ENCODE peak calls at places on chromosomes 3 and 15, in seven cellular contexts. C is lung, B is left ventricle myocardium inferior, Y is PC-3, W is breast epithelium, N is Peyer's patch, I is astrocyte. Z is an unnamed sample.

GRCh38 chr3:16935766-16936165 is 51.0 kb downstream of the PLCL2 start:
- DNase-seq in Y (no peak), B (no peak), W (no peak), C (no peak), N (no peak), I (no peak), Z (no peak)

GRCh38 chr3:8503461-8503860 is 1.8 kb downstream of the LMCD1 start:
- DNase-seq in I (no peak), B (no peak), N (no peak), C (no peak), Y (peak; percentile 81), W (no peak), Z (no peak)

GRCh38 chr3:48187579-48188265 is 495 bp downstream of the CDC25A start:
- DNase-seq in C (no peak), W (no peak), Y (peak; percentile 33), B (peak; percentile 35), N (peak; percentile 64), I (no peak), Z (no peak)

GRCh38 chr3:72338942-72339749 is 509.1 kb downstream of the SHQ1 start:
- DNase-seq in B (peak; percentile 22), Y (peak; percentile 93), C (peak; percentile 50), N (no peak), I (peak; percentile 98), W (peak; percentile 40), Z (no peak)

GRCh38 chr15:51621917-51622268 is 678 bp downstream of the DMXL2 start:
- DNase-seq in B (peak; percentile 32), N (peak; percentile 67), I (peak; percentile 61), W (no peak), C (peak; percentile 49), Y (peak; percentile 46), Z (peak; percentile 23)

GRCh38 chr3:77051927-77052542 is 12.1 kb downstream of the ROBO2 start:
- DNase-seq in Y (no peak), W (no peak), C (no peak), I (no peak), B (no peak), N (no peak), Z (no peak)

GRCh38 chr3:58337190-58337589 is 4.5 kb downstream of the PXK start:
- DNase-seq in C (no peak), N (no peak), Y (no peak), I (no peak), W (no peak), B (no peak), Z (no peak)

GRCh38 chr15:36256258-36256825 is 323.1 kb upstream of the CDIN1 start:
- DNase-seq in B (no peak), I (no peak), C (no peak), W (no peak), N (no peak), Y (no peak), Z (no peak)

GRCh38 chr3:42504334-42505202 is 2.1 kb downstream of the VIPR1 start:
- DNase-seq in W (peak; percentile 16), I (no peak), N (peak; percentile 53), B (no peak), C (no peak), Y (no peak), Z (no peak)

GRCh38 chr3:52106951-52107611 is 47.1 kb downstream of the POC1A start:
- DNase-seq in W (no peak), N (no peak), Y (no peak), C (no peak), I (no peak), B (no peak), Z (no peak)

GRCh38 chr3:52109556-52110380 is 44.5 kb downstream of the POC1A start:
- DNase-seq in B (no peak), W (no peak), C (no peak), I (peak; percentile 52), N (no peak), Y (no peak), Z (no peak)

GRCh38 chr3:52110502-52110901 is 43.7 kb downstream of the POC1A start:
- DNase-seq in W (no peak), Y (no peak), I (no peak), N (no peak), C (no peak), B (no peak), Z (no peak)

GRCh38 chr3:52112056-52112455 is 42.2 kb downstream of the POC1A start:
- DNase-seq in B (no peak), C (no peak), N (no peak), Y (no peak), W (no peak), I (no peak), Z (no peak)

DNA sequence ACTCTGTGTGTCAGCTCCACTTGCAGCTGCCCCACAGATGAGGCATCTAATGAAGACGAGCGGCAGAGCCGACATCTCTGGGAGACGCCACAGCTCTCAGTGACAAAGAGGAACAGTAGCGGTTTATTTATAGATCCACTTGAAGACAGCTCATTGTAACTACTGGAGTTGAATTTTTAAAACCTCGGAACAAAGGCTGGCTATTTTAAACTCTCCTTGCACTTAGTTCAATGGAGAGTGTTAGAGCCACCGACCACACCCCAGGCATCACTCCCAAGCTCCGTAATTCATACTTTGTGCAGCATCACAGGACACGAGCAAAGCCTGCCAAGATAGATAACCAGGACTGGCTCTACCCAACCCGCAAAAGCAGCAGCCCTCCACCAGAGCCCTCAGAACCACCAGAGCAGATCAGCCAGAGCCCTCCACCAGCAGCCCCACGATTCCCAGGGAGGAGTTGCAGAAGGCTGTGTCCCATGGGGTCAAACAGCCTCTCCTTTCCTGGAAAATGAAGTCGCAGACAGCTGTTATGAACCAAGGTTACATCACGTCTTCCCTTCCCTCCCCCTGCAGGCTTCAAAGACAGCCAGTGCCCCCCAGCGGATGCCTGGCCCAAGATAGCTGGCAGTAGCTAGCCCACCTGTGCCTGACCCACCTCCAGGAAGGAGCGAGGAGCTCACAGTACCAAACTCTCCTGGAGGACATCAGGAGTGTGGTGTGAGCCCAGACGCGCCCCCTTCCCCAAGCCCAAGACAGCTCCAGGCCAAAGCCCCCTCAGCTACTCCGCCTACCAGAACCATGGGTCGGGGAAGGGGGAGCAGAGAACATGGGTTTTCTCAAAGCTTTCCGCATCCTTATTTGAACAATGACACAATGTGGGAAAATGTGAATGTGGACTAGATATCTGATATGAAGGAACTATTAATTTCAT is 45.7 kb downstream of the POC1A start:
- DNase-seq in Y (no peak), I (no peak), N (no peak), W (no peak), C (no peak), B (peak; percentile 55), Z (no peak)
- TF ChIP-seq CTCF in Y (no peak), I (no peak), N (no peak), W (no peak), C (no peak), B (peak; percentile 60), Z (no peak)

GRCh38 chr3:30645077-30645476 is 38.7 kb downstream of the TGFBR2 start:
- DNase-seq in C (no peak), I (no peak), W (no peak), B (no peak), N (no peak), Y (no peak), Z (no peak)
- H3K4me1 ChIP-seq in C (peaks cover 26% of the 10 kb centered on the region), I (peaks cover 11% of the 10 kb centered on the region), W (no peaks in the 10 kb centered on the region), B (peaks cover 98% of the 10 kb centered on the region), N (no peaks in the 10 kb centered on the region), Y (no peaks in the 10 kb centered on the region), Z (peaks cover 100% of the 10 kb centered on the region)

GRCh38 chr15:88769161-88769971 is 33.9 kb upstream of the ACAN start:
- DNase-seq in I (peak; percentile 12), C (no peak), B (no peak), N (no peak), W (no peak), Y (no peak), Z (no peak)

GRCh38 chr15:88764448-88764847 is 38.8 kb upstream of the ACAN start:
- DNase-seq in B (no peak), I (no peak), Y (no peak), W (no peak), N (no peak), C (no peak), Z (no peak)

GRCh38 chr15:88759872-88760271 is 43.4 kb upstream of the ACAN start:
- DNase-seq in I (no peak), B (no peak), C (no peak), W (no peak), Y (no peak), N (no peak), Z (no peak)

DNA sequence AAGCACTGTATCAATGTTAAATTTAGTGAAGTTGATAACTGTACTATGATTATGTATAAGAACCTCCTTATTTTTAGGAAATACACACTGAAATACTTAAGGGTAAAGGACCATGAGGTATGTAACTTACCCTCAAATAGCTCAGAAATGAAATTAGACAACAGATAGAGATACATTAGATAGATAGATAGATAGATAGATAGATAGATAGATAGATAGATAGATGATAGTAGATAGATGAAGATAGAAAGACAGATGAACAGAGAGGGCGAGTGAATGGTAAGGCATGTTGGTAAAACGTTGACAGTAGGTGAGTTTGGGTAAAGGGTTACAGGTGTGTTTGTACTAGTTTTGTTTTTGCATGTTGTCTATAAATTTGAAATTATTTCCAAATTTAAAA is 38.0 kb upstream of the ACAN start:
- DNase-seq in C (no peak), I (no peak), N (no peak), W (no peak), B (no peak), Y (no peak), Z (no peak)
- H3K27ac ChIP-seq in C (no peak overlapping the region), I (no peak overlapping the region), N (no peak overlapping the region), W (no peak overlapping the region), B (no peak overlapping the region), Y (no peak overlapping the region), Z (no peak overlapping the region)

GRCh38 chr3:110261141-110261540 is 810.5 kb upstream of the NECTIN3 start:
- DNase-seq in I (no peak), W (no peak), N (no peak), C (no peak), B (no peak), Y (no peak), Z (no peak)
- TF ChIP-seq CTCF in I (no peak), W (no peak), N (no peak), C (no peak), B (no peak), Y (no peak), Z (no peak)

GRCh38 chr3:50617911-50618481 is 1.0 kb downstream of the MAPKAPK3 start:
- DNase-seq in W (no peak), I (no peak), Y (no peak), C (no peak), B (peak; percentile 73), N (no peak), Z (no peak)
- H3K4me1 ChIP-seq in W (peaks cover 3% of the 10 kb centered on the region), I (peaks cover 13% of the 10 kb centered on the region), Y (peaks cover 50% of the 10 kb centered on the region), C (peaks cover 24% of the 10 kb centered on the region), B (peaks cover 79% of the 10 kb centered on the region), N (no peaks in the 10 kb centered on the region), Z (peaks cover 66% of the 10 kb centered on the region)

GRCh38 chr3:65569129-65569528 is 469.6 kb downstream of the MAGI1 start:
- DNase-seq in Y (no peak), N (no peak), C (no peak), B (no peak), I (no peak), W (no peak), Z (no peak)
- H3K27ac ChIP-seq in Y (no peak overlapping the region), N (no peak overlapping the region), C (peak overlapping the region; percentile 60), B (peak overlapping the region; percentile 78), I (no peak overlapping the region), W (no peak overlapping the region), Z (no peak overlapping the region)

Z was measured in CD8-positive, alpha-beta T cell.